ENCODE peak calls at places on chromosomes 6 and 20, in four cellular contexts. K is H1, W is IMR-90, A is HCT116. S is an unnamed sample.

GRCh38 chr6:153130515-153131036 is 506 bp downstream of the RGS17 start:
- DNase-seq in A (no peak), K (no peak), W (no peak), S (peak; percentile 49)

GRCh38 chr20:10671850-10672578 is 1.8 kb downstream of the JAG1 start:
- DNase-seq in A (no peak), K (no peak), W (peak; percentile 46), S (peak; percentile 45)

GRCh38 chr20:15740046-15740775 is 833.0 kb downstream of the KIF16B start:
- DNase-seq in W (no peak), K (no peak), A (no peak), S (no peak)

GRCh38 chr6:159691133-159691962 is 1.7 kb downstream of the SOD2 start:
- DNase-seq in W (peak; percentile 92), A (peak; percentile 55), K (no peak), S (peak; percentile 67)

GRCh38 chr20:15491564-15491963 is 1081.7 kb downstream of the KIF16B start:
- DNase-seq in A (no peak), K (peak; percentile 10), W (no peak), S (no peak)

GRCh38 chr6:157317129-157317814 is 6.0 kb downstream of the TMEM242 start:
- DNase-seq in A (peak; percentile 51), W (peak; percentile 92), K (no peak), S (peak; percentile 87)

GRCh38 chr6:44043479-44044153 is 83.6 kb downstream of the MRPL14 start:
- DNase-seq in A (no peak), W (peak; percentile 43), K (no peak), S (no peak)

GRCh38 chr6:73455865-73456629 is 4.0 kb upstream of the CGAS start:
- DNase-seq in A (no peak), W (peak; percentile 41), K (no peak), S (no peak)

GRCh38 chr6:33812669-33813068 is 8.9 kb upstream of the MLN start:
- DNase-seq in K (peak; percentile 71), A (no peak), W (peak; percentile 55), S (peak; percentile 29)

GRCh38 chr6:135183532-135184440 is 2.7 kb downstream of the MYB start:
- DNase-seq in A (peak; percentile 83), K (no peak), W (peak; percentile 28), S (peak; percentile 54)
- TF ChIP-seq CTCF in A (peak; percentile 72), K (peak; percentile 86), W (peak; percentile 36), S (peak; percentile 47)

GRCh38 chr20:46523108-46523507 is 9.7 kb upstream of the ZNF334 start:
- DNase-seq in K (no peak), W (no peak), A (no peak), S (no peak)
- H3K4me3 ChIP-seq in K (no peak overlapping the region), W (no peak overlapping the region), A (no peak overlapping the region), S (no peak overlapping the region)

DNA sequence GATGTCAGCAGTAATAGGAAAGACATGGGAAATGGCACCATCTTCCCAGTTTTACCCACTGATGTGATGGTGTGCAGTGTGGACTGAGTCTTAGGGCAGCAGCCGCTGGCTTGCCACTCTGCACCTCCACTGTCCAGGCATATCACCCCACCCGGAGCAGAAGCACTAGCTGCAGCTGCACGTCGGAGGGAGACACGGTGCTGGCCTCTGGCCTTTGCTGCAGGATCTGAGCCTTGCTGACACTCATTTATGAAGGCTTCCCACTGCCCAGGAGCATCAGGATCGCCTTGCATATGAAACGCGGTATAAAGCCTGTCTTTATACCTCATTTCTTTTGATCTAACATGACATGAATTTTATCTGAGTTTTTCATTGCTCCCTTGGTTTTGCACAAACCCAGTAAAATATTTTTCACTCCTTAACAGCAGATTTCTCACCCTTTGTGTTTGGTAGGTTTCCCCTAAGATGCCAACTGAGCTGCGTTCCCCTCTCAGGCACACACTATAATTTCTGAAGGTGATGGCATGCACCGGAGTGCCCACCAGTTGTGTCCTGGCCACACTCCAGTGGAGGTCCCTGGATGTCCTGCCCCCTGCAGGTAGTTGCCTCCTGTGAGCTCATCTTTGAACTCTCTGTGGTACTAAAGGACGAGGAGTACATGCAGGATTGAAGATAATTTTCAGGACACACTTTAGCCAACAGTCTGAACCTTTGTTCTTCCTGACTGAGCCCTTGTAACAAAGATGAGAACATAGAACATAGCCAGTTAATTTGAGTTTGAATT is 8.9 kb upstream of the EXOC2 start:
- DNase-seq in K (no peak), A (no peak), W (no peak), S (no peak)
- TF ChIP-seq CTCF in K (peak; percentile 51), A (no peak), W (no peak), S (no peak)

GRCh38 chr20:49985617-49986016 is 2.8 kb downstream of the SNAI1 start:
- DNase-seq in K (no peak), W (no peak), A (no peak), S (no peak)

GRCh38 chr20:49983848-49984408 is 1.1 kb downstream of the SNAI1 start:
- DNase-seq in W (peak; percentile 49), A (no peak), K (no peak), S (no peak)

GRCh38 chr20:49986049-49986448 is 3.3 kb downstream of the SNAI1 start:
- DNase-seq in W (no peak), K (no peak), A (no peak), S (no peak)

GRCh38 chr20:49984426-49985153 is 1.8 kb downstream of the SNAI1 start:
- DNase-seq in W (no peak), K (no peak), A (no peak), S (no peak)

DNA sequence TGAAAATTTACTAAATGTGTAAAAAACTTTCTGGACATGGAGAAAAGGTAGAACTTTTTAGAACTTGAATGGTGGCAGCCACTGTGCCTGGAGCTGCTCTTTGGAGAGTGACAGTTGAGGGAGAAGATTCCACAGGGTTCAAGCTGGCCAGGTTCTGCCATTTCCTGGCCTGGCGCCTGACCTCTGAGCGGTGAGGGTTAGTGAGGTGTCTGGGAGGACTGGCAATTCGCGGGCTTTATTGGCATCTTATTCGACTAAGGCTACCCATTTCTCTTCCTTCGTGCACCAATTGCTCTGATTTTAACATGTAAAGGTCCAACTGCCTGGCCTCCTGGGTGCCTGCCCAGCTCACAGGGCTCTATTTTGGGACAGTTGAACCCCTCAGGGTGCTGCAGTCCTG is 2.4 kb downstream of the SNAI1 start:
- DNase-seq in W (no peak), K (no peak), A (no peak), S (no peak)
- H3K4me3 ChIP-seq in W (peak overlapping the region; percentile 32), K (no peak overlapping the region), A (no peak overlapping the region), S (peak overlapping the region; percentile 94)

GRCh38 chr20:59050437-59050836 is 7.9 kb upstream of the PRELID3B start:
- DNase-seq in A (no peak), K (no peak), W (no peak), S (no peak)

GRCh38 chr20:59051666-59052065 is 9.1 kb upstream of the PRELID3B start:
- DNase-seq in A (no peak), K (no peak), W (no peak), S (no peak)

GRCh38 chr20:59055302-59055701 is 12.7 kb upstream of the PRELID3B start:
- DNase-seq in A (no peak), K (no peak), W (peak; percentile 37), S (no peak)
- TF ChIP-seq CTCF in A (peak; percentile 32), K (no peak), W (peak; percentile 52), S (peak; percentile 34)